ENCODE peak calls at places on chromosomes 6 and 20, in ten cellular contexts. Y, T, D, H, C, J, F, Q, M and X are unnamed samples.

GRCh38 chr6:90611996-90612690 is 25.3 kb upstream of the MAP3K7 start:
- DNase-seq in M (no peak), Q (no peak), T (no peak), J (no peak), D (no peak), F (no peak), H (no peak), Y (no peak), C (no peak), X (peak)

GRCh38 chr20:49938173-49939163 is 2.3 kb downstream of the RNF114 start:
- DNase-seq in M (no peak), C (no peak), F (no peak), J (no peak), Y (no peak), D (peak), T (no peak), H (peak), Q (peak), X (peak)

GRCh38 chr20:17549131-17549530 is 18.0 kb upstream of the BFSP1 start:
- DNase-seq in F (no peak), D (no peak), Y (no peak), J (no peak), Q (no peak), C (no peak), H (no peak), T (no peak), M (no peak), X (no peak)

GRCh38 chr6:19472850-19473249 is 364.3 kb upstream of the ID4 start:
- DNase-seq in H (peak), C (no peak), Y (no peak), T (no peak), J (no peak), F (no peak), M (no peak), Q (no peak), D (peak), X (no peak)

GRCh38 chr6:51559059-51559458 is 528.4 kb downstream of the PKHD1 start:
- DNase-seq in J (no peak), C (no peak), M (no peak), D (peak), Y (no peak), H (no peak), F (peak), T (no peak), Q (no peak), X (no peak)

GRCh38 chr6:137707590-137708360 is 159.3 kb upstream of the TNFAIP3 start:
- DNase-seq in H (peak), Q (peak), F (peak), C (peak), T (no peak), Y (peak), J (peak), D (peak), M (no peak), X (no peak)

GRCh38 chr6:109001554-109001953 is 93.1 kb downstream of the SESN1 start:
- DNase-seq in T (no peak), H (no peak), C (no peak), Q (no peak), D (no peak), F (no peak), J (no peak), Y (no peak), M (no peak), X (no peak)

GRCh38 chr20:7379621-7380220 is 560.5 kb downstream of the HAO1 start:
- DNase-seq in F (no peak), M (no peak), H (no peak), Y (no peak), Q (no peak), D (no peak), J (no peak), T (no peak), C (no peak), X (no peak)

GRCh38 chr6:44428682-44429081 is 41.2 kb downstream of the CDC5L start:
- DNase-seq in J (no peak), Q (no peak), Y (no peak), D (no peak), F (no peak), C (no peak), T (no peak), M (no peak), H (no peak), X (no peak)

GRCh38 chr6:15457121-15457646 is 205.6 kb downstream of the DTNBP1 start:
- DNase-seq in D (no peak), H (no peak), Q (no peak), C (no peak), M (no peak), F (no peak), J (no peak), T (no peak), Y (no peak), X (no peak)

GRCh38 chr6:3523288-3523670 is 66.4 kb upstream of the SLC22A23 start:
- DNase-seq in J (no peak), T (no peak), H (no peak), M (no peak), Q (no peak), C (no peak), D (no peak), F (no peak), Y (no peak), X (no peak)

GRCh38 chr6:28940294-28940858 is 16.6 kb upstream of the TRIM27 start:
- DNase-seq in Q (no peak), Y (peak), D (peak), F (peak), J (no peak), T (peak), M (no peak), C (peak), H (no peak), X (no peak)

GRCh38 chr6:121479486-121480098 is 44.1 kb downstream of the GJA1 start:
- DNase-seq in T (no peak), D (no peak), Q (no peak), F (no peak), J (no peak), H (no peak), Y (no peak), M (no peak), C (no peak), X (no peak)

GRCh38 chr6:134063966-134064445 is 11.6 kb upstream of the SLC2A12 start:
- DNase-seq in C (peak), Y (no peak), M (no peak), J (peak), F (peak), T (no peak), D (peak), Q (no peak), H (peak), X (no peak)

GRCh38 chr6:163352011-163352685 is 62.4 kb upstream of the QKI start:
- DNase-seq in Q (no peak), Y (no peak), M (no peak), T (no peak), J (no peak), F (no peak), H (no peak), C (no peak), D (no peak), X (no peak)

GRCh38 chr6:138651491-138651890 is 122.1 kb upstream of the CCDC28A start:
- DNase-seq in H (no peak), Y (no peak), T (no peak), F (no peak), C (no peak), M (no peak), J (no peak), D (no peak), Q (no peak), X (no peak)

GRCh38 chr20:9514461-9515210 is at the start of gene LAMP5:
- DNase-seq in J (no peak), T (no peak), Q (peak), M (peak), F (no peak), Y (no peak), H (peak), D (peak), C (peak), X (no peak)

GRCh38 chr20:56566621-56567020 is 33.6 kb downstream of the FAM209B start:
- DNase-seq in Y (no peak), T (no peak), M (no peak), H (no peak), Q (no peak), F (no peak), C (no peak), D (no peak), J (no peak), X (no peak)

GRCh38 chr6:55774542-55775318 is 100.7 kb downstream of the BMP5 start:
- DNase-seq in Q (no peak), J (no peak), T (no peak), H (no peak), Y (no peak), C (no peak), M (no peak), D (no peak), F (peak), X (no peak)

GRCh38 chr6:16095180-16095579 is 33.7 kb upstream of the MYLIP start:
- DNase-seq in J (no peak), Y (no peak), T (no peak), M (no peak), Q (no peak), C (no peak), F (no peak), H (no peak), D (no peak), X (no peak)

DNA sequence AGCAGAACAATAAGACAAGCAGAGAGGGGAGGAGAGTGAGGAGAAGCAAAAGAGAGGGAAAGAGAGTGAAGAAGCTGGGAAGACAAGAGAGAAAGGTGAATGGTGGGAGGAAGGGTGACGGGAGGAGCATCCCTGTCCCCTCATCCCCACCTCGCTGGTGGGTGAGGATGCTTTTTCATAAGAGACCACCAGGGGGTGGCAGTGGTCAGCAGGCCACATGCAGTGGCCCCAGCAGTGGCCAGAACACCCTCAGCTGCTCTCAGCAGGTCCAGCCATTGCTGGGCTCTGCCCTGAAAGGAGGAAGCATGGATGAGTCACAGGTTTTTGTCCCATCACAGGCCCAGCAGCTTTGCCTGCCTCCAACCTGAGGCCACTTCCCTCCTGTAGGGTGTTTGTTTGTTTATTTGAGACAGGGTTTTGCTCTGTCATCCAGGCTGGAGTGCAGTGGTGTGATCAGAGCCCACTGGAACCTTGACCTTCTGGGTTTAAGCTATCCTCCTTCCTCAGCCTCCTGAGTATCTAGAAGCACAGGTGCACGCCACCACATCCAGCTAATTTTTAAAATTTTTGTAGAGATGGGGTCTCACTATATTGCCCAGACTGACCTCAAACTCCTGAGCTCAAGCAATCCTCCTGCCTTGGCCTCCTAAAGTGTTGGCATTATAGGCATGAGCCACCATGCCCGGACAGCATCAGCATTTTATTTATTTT is 23.9 kb downstream of the FGD2 start:
- DNase-seq in Q (peak), T (no peak), C (peak), M (no peak), H (peak), F (peak), J (peak), D (peak), Y (peak), X (no peak)
- TF ChIP-seq CTCF in Q (peak), T (no peak), C (peak), M (peak), H (peak), F (peak), J (peak), D (peak), Y (peak), X (peak)

DNA sequence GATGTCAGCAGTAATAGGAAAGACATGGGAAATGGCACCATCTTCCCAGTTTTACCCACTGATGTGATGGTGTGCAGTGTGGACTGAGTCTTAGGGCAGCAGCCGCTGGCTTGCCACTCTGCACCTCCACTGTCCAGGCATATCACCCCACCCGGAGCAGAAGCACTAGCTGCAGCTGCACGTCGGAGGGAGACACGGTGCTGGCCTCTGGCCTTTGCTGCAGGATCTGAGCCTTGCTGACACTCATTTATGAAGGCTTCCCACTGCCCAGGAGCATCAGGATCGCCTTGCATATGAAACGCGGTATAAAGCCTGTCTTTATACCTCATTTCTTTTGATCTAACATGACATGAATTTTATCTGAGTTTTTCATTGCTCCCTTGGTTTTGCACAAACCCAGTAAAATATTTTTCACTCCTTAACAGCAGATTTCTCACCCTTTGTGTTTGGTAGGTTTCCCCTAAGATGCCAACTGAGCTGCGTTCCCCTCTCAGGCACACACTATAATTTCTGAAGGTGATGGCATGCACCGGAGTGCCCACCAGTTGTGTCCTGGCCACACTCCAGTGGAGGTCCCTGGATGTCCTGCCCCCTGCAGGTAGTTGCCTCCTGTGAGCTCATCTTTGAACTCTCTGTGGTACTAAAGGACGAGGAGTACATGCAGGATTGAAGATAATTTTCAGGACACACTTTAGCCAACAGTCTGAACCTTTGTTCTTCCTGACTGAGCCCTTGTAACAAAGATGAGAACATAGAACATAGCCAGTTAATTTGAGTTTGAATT is 8.9 kb upstream of the EXOC2 start:
- DNase-seq in Y (no peak), T (no peak), H (no peak), J (no peak), D (no peak), M (no peak), F (no peak), C (no peak), Q (no peak), X (no peak)
- TF ChIP-seq CTCF in Y (no peak), T (no peak), H (peak), J (no peak), D (peak), M (no peak), F (no peak), C (peak), Q (no peak), X (peak)

DNA sequence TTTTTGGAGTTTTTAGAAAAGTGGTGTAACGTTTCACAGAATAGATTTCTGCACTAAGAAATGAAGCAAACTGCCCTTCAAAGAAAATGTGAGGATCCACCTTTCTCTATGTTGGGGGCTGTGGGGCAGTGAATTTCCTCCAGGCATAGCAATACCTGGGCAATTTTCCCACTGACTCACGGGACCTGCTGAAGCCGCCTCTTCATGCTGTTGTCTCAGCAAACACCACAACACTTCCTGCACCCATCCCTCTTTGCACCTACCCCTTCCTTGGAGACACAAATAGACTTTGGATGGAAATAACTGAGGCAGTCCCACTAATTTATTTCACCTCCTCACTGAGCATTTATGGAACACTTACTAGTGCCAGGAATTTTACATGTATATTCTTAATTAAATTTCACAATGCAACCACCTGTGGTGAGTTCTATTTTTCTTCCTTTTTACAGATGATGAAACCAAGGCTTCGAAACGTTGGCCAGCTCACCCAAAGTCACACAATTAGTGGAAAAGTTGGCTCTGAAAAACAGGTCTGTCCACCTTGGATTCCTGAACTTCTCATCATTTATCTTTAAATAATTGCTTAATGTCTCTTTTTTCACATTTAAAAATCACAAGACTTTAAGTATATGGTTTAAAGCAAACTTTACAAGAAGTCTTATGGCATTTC is 17.2 kb upstream of the ADGRF1 start:
- DNase-seq in F (no peak), Y (no peak), M (no peak), H (no peak), D (no peak), T (no peak), C (no peak), Q (peak), J (no peak), X (no peak)
- TF ChIP-seq CTCF in F (no peak), Y (no peak), M (no peak), H (no peak), D (no peak), T (no peak), C (no peak), Q (no peak), J (no peak), X (no peak)

GRCh38 chr20:41534842-41535241 is 83.3 kb downstream of the CHD6 start:
- DNase-seq in D (no peak), J (no peak), M (no peak), F (no peak), H (peak), Q (no peak), Y (no peak), T (no peak), C (no peak), X (no peak)
- TF ChIP-seq CTCF in D (no peak), J (no peak), M (no peak), F (no peak), H (no peak), Q (no peak), Y (no peak), T (no peak), C (no peak), X (no peak)

GRCh38 chr6:139655783-139656705 is 281.6 kb upstream of the CITED2 start:
- DNase-seq in D (no peak), H (no peak), Y (no peak), Q (no peak), M (no peak), T (no peak), F (no peak), J (peak), C (no peak), X (no peak)

GRCh38 chr6:139653136-139653535 is 278.7 kb upstream of the CITED2 start:
- DNase-seq in T (no peak), J (no peak), D (no peak), H (no peak), C (peak), Q (no peak), Y (no peak), M (no peak), F (no peak), X (no peak)

GRCh38 chr6:139654888-139655782 is 280.7 kb upstream of the CITED2 start:
- DNase-seq in F (no peak), C (no peak), M (no peak), J (no peak), H (no peak), D (no peak), T (no peak), Y (no peak), Q (no peak), X (no peak)

GRCh38 chr6:139657121-139657520 is 282.7 kb upstream of the CITED2 start:
- DNase-seq in M (no peak), Q (no peak), F (no peak), C (no peak), J (no peak), H (no peak), D (no peak), T (no peak), Y (no peak), X (no peak)

DNA sequence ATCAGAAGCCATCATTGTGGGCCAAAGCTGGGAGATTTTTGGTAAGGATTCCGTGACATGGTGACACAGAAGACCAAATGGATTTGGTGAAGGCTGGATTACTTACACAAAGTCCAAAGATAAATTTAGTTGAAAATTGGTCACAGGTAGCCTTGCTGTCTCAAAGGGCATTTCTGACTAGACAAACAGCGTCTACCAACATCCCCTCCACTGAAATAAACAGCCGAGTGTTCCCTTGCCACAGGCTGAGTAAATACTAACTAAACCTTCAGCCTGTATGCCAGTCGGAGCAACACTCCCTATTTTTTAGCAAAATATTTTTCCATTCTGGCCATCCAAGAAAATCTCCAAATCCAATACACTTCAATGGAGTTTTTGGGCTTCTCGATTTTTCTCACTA is 279.9 kb upstream of the CITED2 start:
- DNase-seq in F (no peak), J (no peak), T (no peak), C (no peak), H (no peak), D (no peak), M (no peak), Q (no peak), Y (no peak), X (no peak)
- TF ChIP-seq CTCF in F (no peak), J (no peak), T (no peak), C (no peak), H (no peak), D (no peak), M (no peak), Q (no peak), Y (no peak), X (no peak)

GRCh38 chr6:12291083-12291784 is 1.1 kb downstream of the EDN1 start:
- DNase-seq in F (no peak), M (no peak), Q (no peak), C (no peak), T (no peak), J (no peak), H (no peak), Y (no peak), D (no peak), X (no peak)

GRCh38 chr6:12289655-12290489 is at the start of gene EDN1:
- DNase-seq in D (peak), T (peak), M (peak), H (peak), F (peak), Q (peak), Y (no peak), C (peak), J (peak), X (peak)

GRCh38 chr6:12288211-12288618 is 1.9 kb upstream of the EDN1 start:
- DNase-seq in C (no peak), F (peak), Y (no peak), H (no peak), M (no peak), Q (no peak), J (no peak), D (no peak), T (no peak), X (no peak)

GRCh38 chr6:12290490-12290820 is 294 bp downstream of the EDN1 start:
- DNase-seq in D (no peak), Q (no peak), F (no peak), H (no peak), T (no peak), J (no peak), Y (no peak), C (no peak), M (no peak), X (no peak)

DNA sequence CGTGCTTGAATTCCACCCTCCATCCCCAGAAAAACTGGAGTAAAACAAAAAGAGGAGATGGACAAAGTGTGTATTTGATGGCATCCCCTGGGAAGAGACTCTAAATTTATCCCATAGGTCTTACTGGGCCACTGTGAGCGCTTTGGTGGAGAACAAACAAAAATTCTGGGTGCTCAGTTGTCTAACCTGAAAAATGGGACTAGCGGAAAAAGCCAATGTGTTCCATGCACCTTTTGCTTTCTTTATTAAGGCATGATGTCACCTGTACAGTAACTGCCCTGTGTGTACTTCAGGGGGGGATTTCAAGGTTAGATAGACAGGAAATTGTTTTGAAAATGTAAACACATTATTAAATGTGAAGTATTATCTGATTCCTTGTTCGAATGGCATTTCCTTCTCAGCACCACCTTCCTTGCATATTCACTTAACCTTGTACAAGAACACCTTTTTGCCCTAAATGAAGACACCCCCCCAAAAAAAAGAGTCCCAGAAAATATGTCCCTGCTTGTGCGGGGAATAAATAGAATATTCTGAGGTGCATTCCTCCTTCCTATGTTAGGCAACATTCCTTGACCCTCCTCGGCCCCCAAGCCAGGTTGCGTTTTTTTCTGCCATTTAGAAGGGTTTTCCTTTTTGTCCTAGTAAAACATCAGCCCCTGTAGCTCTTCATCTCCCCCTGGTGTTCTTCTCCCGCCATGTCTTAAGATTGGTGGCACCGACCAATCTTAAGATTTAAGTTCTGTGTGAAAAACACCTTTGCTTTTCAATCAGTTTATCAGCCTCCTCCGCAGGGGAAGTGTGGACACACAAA is 1.1 kb upstream of the EDN1 start:
- DNase-seq in D (peak), J (peak), H (peak), F (peak), C (peak), M (no peak), Q (no peak), T (peak), Y (no peak), X (no peak)
- TF ChIP-seq CTCF in D (peak), J (peak), H (peak), F (peak), C (peak), M (peak), Q (peak), T (no peak), Y (peak), X (peak)